ENCODE peak calls at places on chromosome X, in nine cellular contexts. One of them, this sample, is unnamed.

GRCh38 chrX:1507511-1508463 is 29.2 kb downstream of the P2RY8 start:
- DNase-seq in GM23248: no peak
- DNase-seq in OCI-LY7: no peak
- DNase-seq in neural progenitor cell: no peak
- DNase-seq in HCT116: no peak
- DNase-seq in PC-3: no peak
- DNase-seq in SK-N-SH: no peak
- DNase-seq in MM.1S: no peak
- DNase-seq in GM23338: no peak
- DNase-seq in this sample: no peak

GRCh38 chrX:51743179-51743957 is at the start of gene GSPT2:
- DNase-seq in GM23248: peak; percentile 76
- DNase-seq in OCI-LY7: peak; percentile 72
- DNase-seq in neural progenitor cell: peak; percentile 65
- DNase-seq in HCT116: no peak
- DNase-seq in PC-3: peak; percentile 61
- DNase-seq in SK-N-SH: peak; percentile 74
- DNase-seq in MM.1S: peak; percentile 61
- DNase-seq in GM23338: peak; percentile 59
- DNase-seq in this sample: peak; percentile 73

GRCh38 chrX:153725039-153725831 is 579 bp downstream of the ABCD1 start:
- DNase-seq in GM23248: no peak
- DNase-seq in OCI-LY7: peak; percentile 36
- DNase-seq in neural progenitor cell: peak; percentile 24
- DNase-seq in HCT116: no peak
- DNase-seq in PC-3: peak; percentile 19
- DNase-seq in SK-N-SH: no peak
- DNase-seq in MM.1S: no peak
- DNase-seq in GM23338: peak; percentile 38
- DNase-seq in this sample: no peak

GRCh38 chrX:15382809-15383208 is 1.4 kb downstream of the VEGFD start:
- DNase-seq in GM23248: no peak
- DNase-seq in OCI-LY7: no peak
- DNase-seq in neural progenitor cell: peak; percentile 29
- DNase-seq in HCT116: no peak
- DNase-seq in PC-3: peak; percentile 2
- DNase-seq in SK-N-SH: no peak
- DNase-seq in MM.1S: no peak
- DNase-seq in GM23338: peak; percentile 13
- DNase-seq in this sample: no peak

GRCh38 chrX:107823042-107823441 is 2.6 kb upstream of the MID2 start:
- DNase-seq in GM23248: no peak
- DNase-seq in OCI-LY7: no peak
- DNase-seq in neural progenitor cell: no peak
- DNase-seq in HCT116: no peak
- DNase-seq in PC-3: peak; percentile 11
- DNase-seq in SK-N-SH: no peak
- DNase-seq in MM.1S: no peak
- DNase-seq in GM23338: no peak
- DNase-seq in this sample: no peak

GRCh38 chrX:10095698-10096432 is 60.9 kb upstream of the CLCN4 start:
- DNase-seq in GM23248: no peak
- DNase-seq in OCI-LY7: no peak
- DNase-seq in neural progenitor cell: no peak
- DNase-seq in HCT116: no peak
- DNase-seq in PC-3: no peak
- DNase-seq in SK-N-SH: no peak
- DNase-seq in MM.1S: no peak
- DNase-seq in GM23338: no peak
- DNase-seq in this sample: no peak

GRCh38 chrX:134737721-134738369 is 79.6 kb upstream of the PLAC1 start:
- DNase-seq in GM23248: no peak
- DNase-seq in OCI-LY7: no peak
- DNase-seq in neural progenitor cell: no peak
- DNase-seq in HCT116: no peak
- DNase-seq in PC-3: no peak
- DNase-seq in SK-N-SH: no peak
- DNase-seq in MM.1S: no peak
- DNase-seq in GM23338: no peak
- DNase-seq in this sample: no peak

GRCh38 chrX:153513265-153513664 is 4.2 kb upstream of the ATP2B3 start:
- DNase-seq in GM23248: no peak
- DNase-seq in OCI-LY7: no peak
- DNase-seq in neural progenitor cell: no peak
- DNase-seq in HCT116: no peak
- DNase-seq in PC-3: no peak
- DNase-seq in SK-N-SH: no peak
- DNase-seq in MM.1S: no peak
- DNase-seq in GM23338: no peak
- DNase-seq in this sample: no peak

GRCh38 chrX:144293229-144293628 is 409.4 kb downstream of the UBE2NL start:
- DNase-seq in GM23248: no peak
- DNase-seq in OCI-LY7: no peak
- DNase-seq in neural progenitor cell: no peak
- DNase-seq in HCT116: no peak
- DNase-seq in PC-3: peak; percentile 54
- DNase-seq in SK-N-SH: no peak
- DNase-seq in MM.1S: no peak
- DNase-seq in GM23338: no peak
- DNase-seq in this sample: no peak

DNA sequence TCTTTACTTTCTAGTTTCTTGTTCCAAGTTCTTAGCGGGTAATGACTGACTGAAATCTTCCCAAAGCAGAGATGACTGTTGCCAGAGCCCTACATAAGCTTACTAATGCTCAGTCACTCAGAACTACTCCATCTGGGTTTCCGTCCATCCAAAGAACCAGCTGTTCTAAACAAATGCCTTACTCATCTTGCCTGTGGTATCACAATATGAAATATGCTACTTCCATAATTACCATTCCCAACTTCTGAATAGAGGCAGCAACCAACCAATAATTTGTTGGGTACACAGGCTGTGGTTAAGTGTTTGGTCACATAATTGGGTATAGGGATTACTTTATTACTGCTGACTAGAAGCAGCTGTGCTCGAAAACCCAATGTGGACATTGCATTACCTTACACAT is 930.2 kb upstream of the DIAPH2 start:
- DNase-seq in GM23248: no peak
- DNase-seq in OCI-LY7: no peak
- DNase-seq in neural progenitor cell: no peak
- DNase-seq in HCT116: no peak
- DNase-seq in PC-3: no peak
- DNase-seq in SK-N-SH: no peak
- DNase-seq in MM.1S: no peak
- DNase-seq in GM23338: no peak
- DNase-seq in this sample: no peak
- TF ChIP-seq EZH2phosphoT487 in GM23248: no peak
- TF ChIP-seq EZH2phosphoT487 in OCI-LY7: no peak
- TF ChIP-seq EZH2phosphoT487 in neural progenitor cell: no peak
- TF ChIP-seq EZH2phosphoT487 in HCT116: no peak
- TF ChIP-seq EZH2phosphoT487 in PC-3: no peak
- TF ChIP-seq EZH2phosphoT487 in SK-N-SH: no peak
- TF ChIP-seq EZH2phosphoT487 in MM.1S: no peak
- TF ChIP-seq EZH2phosphoT487 in GM23338: no peak
- TF ChIP-seq EZH2phosphoT487 in this sample: no peak

GRCh38 chrX:110086162-110086915 is 83.4 kb downstream of the TMEM164 start:
- DNase-seq in GM23248: peak; percentile 17
- DNase-seq in OCI-LY7: no peak
- DNase-seq in neural progenitor cell: no peak
- DNase-seq in HCT116: no peak
- DNase-seq in PC-3: peak; percentile 73
- DNase-seq in SK-N-SH: no peak
- DNase-seq in MM.1S: no peak
- DNase-seq in GM23338: no peak
- DNase-seq in this sample: no peak

GRCh38 chrX:110082156-110082555 is 79.2 kb downstream of the TMEM164 start:
- DNase-seq in GM23248: peak; percentile 79
- DNase-seq in OCI-LY7: no peak
- DNase-seq in neural progenitor cell: no peak
- DNase-seq in HCT116: no peak
- DNase-seq in PC-3: peak; percentile 67
- DNase-seq in SK-N-SH: no peak
- DNase-seq in MM.1S: no peak
- DNase-seq in GM23338: no peak
- DNase-seq in this sample: no peak

GRCh38 chrX:110086916-110087484 is 84.1 kb downstream of the TMEM164 start:
- DNase-seq in GM23248: peak; percentile 90
- DNase-seq in OCI-LY7: no peak
- DNase-seq in neural progenitor cell: peak; percentile 7
- DNase-seq in HCT116: peak; percentile 59
- DNase-seq in PC-3: peak; percentile 90
- DNase-seq in SK-N-SH: no peak
- DNase-seq in MM.1S: no peak
- DNase-seq in GM23338: peak; percentile 8
- DNase-seq in this sample: peak; percentile 64

GRCh38 chrX:110089656-110090404 is 86.9 kb downstream of the TMEM164 start:
- DNase-seq in GM23248: no peak
- DNase-seq in OCI-LY7: no peak
- DNase-seq in neural progenitor cell: no peak
- DNase-seq in HCT116: no peak
- DNase-seq in PC-3: no peak
- DNase-seq in SK-N-SH: no peak
- DNase-seq in MM.1S: no peak
- DNase-seq in GM23338: no peak
- DNase-seq in this sample: no peak

DNA sequence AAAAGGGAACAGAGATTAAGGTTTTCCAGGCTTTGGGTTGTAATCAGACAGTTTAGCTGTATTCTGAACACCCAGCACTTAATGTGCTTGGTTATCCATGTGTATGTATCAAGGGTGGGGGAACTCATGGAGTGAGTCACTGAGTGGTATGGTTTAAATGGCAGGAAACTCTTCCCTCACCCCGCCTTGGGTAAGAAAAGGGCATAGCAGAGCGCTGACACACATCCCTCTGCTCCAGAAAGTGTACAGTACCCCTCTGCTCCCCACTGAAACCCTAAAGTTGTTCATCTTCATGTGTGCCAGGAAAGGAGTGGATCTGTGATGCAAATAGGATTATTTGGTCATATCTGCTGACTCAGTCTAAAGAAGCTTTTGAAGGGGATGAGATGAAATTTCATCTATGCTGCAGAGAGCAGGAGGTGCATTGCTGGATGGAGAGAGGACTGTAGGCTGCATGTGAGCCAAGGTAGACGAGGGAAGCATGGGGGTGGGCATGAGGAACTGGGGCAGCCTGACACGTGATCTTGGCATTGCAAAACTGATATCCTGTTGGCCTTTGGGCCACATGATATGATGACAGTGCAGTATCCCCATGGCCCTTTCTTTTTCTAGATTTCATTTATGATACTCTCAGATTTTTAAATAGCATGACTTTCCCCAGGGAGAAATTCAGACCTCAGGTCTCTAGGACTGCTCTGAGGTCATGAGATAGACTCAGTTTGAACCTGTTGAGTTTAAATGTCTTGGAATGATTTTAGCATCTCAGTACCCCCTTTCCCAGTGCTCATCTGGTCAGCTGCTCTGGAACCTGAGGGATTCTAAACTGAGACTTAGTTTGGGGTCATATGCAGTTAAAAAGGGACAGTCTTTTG is 84.8 kb downstream of the TMEM164 start:
- DNase-seq in GM23248: peak; percentile 90
- DNase-seq in OCI-LY7: no peak
- DNase-seq in neural progenitor cell: no peak
- DNase-seq in HCT116: peak; percentile 43
- DNase-seq in PC-3: peak; percentile 91
- DNase-seq in SK-N-SH: no peak
- DNase-seq in MM.1S: no peak
- DNase-seq in GM23338: no peak
- DNase-seq in this sample: peak; percentile 50
- H2AFZ ChIP-seq in GM23248: no peak overlapping the region
- H2AFZ ChIP-seq in OCI-LY7: no peak overlapping the region
- H2AFZ ChIP-seq in neural progenitor cell: no peak overlapping the region
- H2AFZ ChIP-seq in HCT116: no peak overlapping the region
- H2AFZ ChIP-seq in PC-3: no peak overlapping the region
- H2AFZ ChIP-seq in SK-N-SH: no peak overlapping the region
- H2AFZ ChIP-seq in MM.1S: no peak overlapping the region
- H2AFZ ChIP-seq in GM23338: no peak overlapping the region
- H2AFZ ChIP-seq in this sample: no peak overlapping the region

GRCh38 chrX:121671649-121672048 is 624.2 kb downstream of the GLUD2 start:
- DNase-seq in GM23248: no peak
- DNase-seq in OCI-LY7: no peak
- DNase-seq in neural progenitor cell: no peak
- DNase-seq in HCT116: no peak
- DNase-seq in PC-3: no peak
- DNase-seq in SK-N-SH: no peak
- DNase-seq in MM.1S: peak; percentile 27
- DNase-seq in GM23338: no peak
- DNase-seq in this sample: no peak
- TF ChIP-seq EZH2phosphoT487 in GM23248: no peak
- TF ChIP-seq EZH2phosphoT487 in OCI-LY7: no peak
- TF ChIP-seq EZH2phosphoT487 in neural progenitor cell: no peak
- TF ChIP-seq EZH2phosphoT487 in HCT116: no peak
- TF ChIP-seq EZH2phosphoT487 in PC-3: no peak
- TF ChIP-seq EZH2phosphoT487 in SK-N-SH: no peak
- TF ChIP-seq EZH2phosphoT487 in MM.1S: no peak
- TF ChIP-seq EZH2phosphoT487 in GM23338: no peak
- TF ChIP-seq EZH2phosphoT487 in this sample: no peak

GRCh38 chrX:84192006-84192405 is 4.0 kb upstream of the RPS6KA6 start:
- DNase-seq in GM23248: no peak
- DNase-seq in OCI-LY7: no peak
- DNase-seq in neural progenitor cell: no peak
- DNase-seq in HCT116: no peak
- DNase-seq in PC-3: no peak
- DNase-seq in SK-N-SH: no peak
- DNase-seq in MM.1S: no peak
- DNase-seq in GM23338: no peak
- DNase-seq in this sample: no peak

GRCh38 chrX:84188320-84188834 is 378 bp upstream of the RPS6KA6 start:
- DNase-seq in GM23248: peak; percentile 70
- DNase-seq in OCI-LY7: no peak
- DNase-seq in neural progenitor cell: peak; percentile 76
- DNase-seq in HCT116: no peak
- DNase-seq in PC-3: peak; percentile 61
- DNase-seq in SK-N-SH: peak; percentile 82
- DNase-seq in MM.1S: peak; percentile 65
- DNase-seq in GM23338: peak; percentile 61
- DNase-seq in this sample: peak; percentile 86

GRCh38 chrX:84187501-84188319 is at the start of gene RPS6KA6:
- DNase-seq in GM23248: peak; percentile 63
- DNase-seq in OCI-LY7: no peak
- DNase-seq in neural progenitor cell: peak; percentile 69
- DNase-seq in HCT116: no peak
- DNase-seq in PC-3: peak; percentile 16
- DNase-seq in SK-N-SH: peak; percentile 64
- DNase-seq in MM.1S: peak; percentile 34
- DNase-seq in GM23338: peak; percentile 53
- DNase-seq in this sample: peak; percentile 41

GRCh38 chrX:84186603-84187358 is 1.2 kb downstream of the RPS6KA6 start:
- DNase-seq in GM23248: peak; percentile 21
- DNase-seq in OCI-LY7: no peak
- DNase-seq in neural progenitor cell: no peak
- DNase-seq in HCT116: no peak
- DNase-seq in PC-3: peak; percentile 48
- DNase-seq in SK-N-SH: no peak
- DNase-seq in MM.1S: peak; percentile 48
- DNase-seq in GM23338: peak; percentile 44
- DNase-seq in this sample: peak; percentile 13

DNA sequence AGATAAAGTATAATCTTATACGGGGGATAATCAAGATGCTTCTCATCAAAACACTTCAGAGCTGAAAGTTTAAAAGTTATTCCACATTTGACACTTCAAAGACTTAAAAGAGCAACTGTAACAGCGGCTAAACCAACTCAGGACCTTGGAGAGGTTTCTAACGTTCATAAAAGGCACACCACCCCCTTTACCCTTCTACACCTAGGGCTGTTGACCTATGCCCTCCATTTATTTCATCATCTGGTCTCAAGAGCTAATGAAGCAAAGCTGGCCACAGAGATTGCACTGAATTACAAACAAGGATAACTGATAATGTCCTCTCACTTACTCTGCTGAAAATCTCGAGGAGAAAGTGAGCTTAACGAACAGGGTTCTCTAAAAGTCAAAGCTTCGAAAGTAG is 1.1 kb upstream of the RPS6KA6 start:
- DNase-seq in GM23248: peak; percentile 8
- DNase-seq in OCI-LY7: no peak
- DNase-seq in neural progenitor cell: no peak
- DNase-seq in HCT116: no peak
- DNase-seq in PC-3: no peak
- DNase-seq in SK-N-SH: no peak
- DNase-seq in MM.1S: no peak
- DNase-seq in GM23338: peak; percentile 8
- DNase-seq in this sample: peak; percentile 19
- H2AFZ ChIP-seq in GM23248: peak overlapping the region; percentile 89
- H2AFZ ChIP-seq in OCI-LY7: no peak overlapping the region
- H2AFZ ChIP-seq in neural progenitor cell: no peak overlapping the region
- H2AFZ ChIP-seq in HCT116: no peak overlapping the region
- H2AFZ ChIP-seq in PC-3: no peak overlapping the region
- H2AFZ ChIP-seq in SK-N-SH: peak overlapping the region; percentile 56
- H2AFZ ChIP-seq in MM.1S: no peak overlapping the region
- H2AFZ ChIP-seq in GM23338: no peak overlapping the region
- H2AFZ ChIP-seq in this sample: no peak overlapping the region